ENCODE peak calls at places on chromosomes 12 and 14, in six cellular contexts. P is transverse colon; I is NAMALWA; Z is stimulated activated CD4-positive, alpha-beta T cell treated with anti-CD3 and anti-CD28 coated beads, Interleukin-1b, Interleukin-23, amount 100 ng/mL, for 1 hour; M is RWPE1; O is SW 1271. D is an unnamed sample.

GRCh38 chr14:36580141-36580855 is 2.1 kb downstream of the NKX2-8 start:
- DNase-seq in M (no peak), O (no peak), Z (no peak), I (no peak), P (no peak), D (no peak)

GRCh38 chr12:86521870-86522269 is 265.7 kb upstream of the MGAT4C start:
- DNase-seq in O (no peak), Z (no peak), M (no peak), I (peak), P (no peak), D (no peak)

GRCh38 chr12:28023156-28023887 is 50.8 kb upstream of the PTHLH start:
- DNase-seq in Z (no peak), I (no peak), M (peak), P (no peak), O (peak), D (peak)

GRCh38 chr12:12735301-12735700 is 18.1 kb downstream of the CDKN1B start:
- DNase-seq in Z (no peak), M (no peak), I (no peak), P (no peak), O (no peak), D (no peak)

GRCh38 chr12:5872745-5873144 is 72.3 kb downstream of the ANO2 start:
- DNase-seq in I (peak), M (peak), P (no peak), O (no peak), Z (no peak), D (no peak)

GRCh38 chr12:56725723-56726102 is 614 bp upstream of the NACA start:
- DNase-seq in Z (no peak), I (no peak), M (no peak), O (no peak), P (no peak), D (no peak)

GRCh38 chr14:104427126-104427851 is 152.3 kb upstream of the C14orf180 start:
- DNase-seq in P (no peak), O (no peak), Z (no peak), I (no peak), M (no peak), D (no peak)

GRCh38 chr14:55103005-55103640 is 25.9 kb upstream of the LGALS3 start:
- DNase-seq in M (peak), I (no peak), O (peak), P (peak), Z (no peak), D (peak)

GRCh38 chr12:124392271-124392990 is 97.5 kb downstream of the RFLNA start:
- DNase-seq in P (peak), O (no peak), M (no peak), Z (no peak), I (peak), D (peak)

GRCh38 chr12:117031843-117032592 is 67.2 kb downstream of the TESC start:
- DNase-seq in M (no peak), I (no peak), O (no peak), Z (no peak), P (no peak), D (no peak)

GRCh38 chr14:74594021-74594420 is 18.0 kb downstream of the LTBP2 start:
- DNase-seq in M (no peak), I (no peak), P (no peak), Z (no peak), O (no peak), D (no peak)

GRCh38 chr12:75315518-75315917 is 14.6 kb downstream of the CAPS2 start:
- DNase-seq in I (no peak), Z (no peak), P (no peak), O (peak), M (no peak), D (no peak)

GRCh38 chr14:92914087-92914656 is 8.8 kb upstream of the CHGA start:
- DNase-seq in Z (no peak), O (no peak), I (peak), P (no peak), M (no peak), D (no peak)

GRCh38 chr12:118436002-118436724 is 59.8 kb downstream of the SUDS3 start:
- DNase-seq in P (no peak), I (peak), O (no peak), Z (no peak), M (no peak), D (no peak)

GRCh38 chr12:31370645-31371620 is 45.0 kb upstream of the SINHCAF start:
- DNase-seq in M (no peak), P (peak), I (no peak), Z (no peak), O (no peak), D (no peak)

GRCh38 chr14:52949711-52950409 is 990 bp downstream of the FERMT2 start:
- DNase-seq in Z (no peak), I (no peak), M (peak), P (no peak), O (no peak), D (peak)